ENCODE peak calls at places on chromosomes 3 and 15, in four cellular contexts. F is HepG2, E is K562, M is HEK293T. B is an unnamed sample.

GRCh38 chr3:168722091-168722490 is 626.4 kb upstream of the GOLIM4 start:
- DNase-seq in F (no peak), E (no peak), M (no peak), B (no peak)

GRCh38 chr3:197465996-197466549 is 89.7 kb downstream of the BDH1 start:
- DNase-seq in F (peak; percentile 94), E (no peak), M (no peak), B (no peak)

GRCh38 chr3:47601310-47601709 is 22.6 kb upstream of the CSPG5 start:
- DNase-seq in F (no peak), E (no peak), M (no peak), B (no peak)

GRCh38 chr3:186849392-186849975 is 7.0 kb downstream of the ADIPOQ start:
- DNase-seq in F (peak; percentile 67), E (peak; percentile 54), M (peak; percentile 14), B (no peak)

GRCh38 chr15:59532770-59533379 is 78.7 kb upstream of the GCNT3 start:
- DNase-seq in F (peak; percentile 41), E (peak; percentile 19), M (peak; percentile 31), B (peak; percentile 25)

GRCh38 chr15:50051811-50052419 is 67.1 kb downstream of the ATP8B4 start:
- DNase-seq in F (peak; percentile 58), E (peak; percentile 26), M (peak; percentile 15), B (peak; percentile 44)

GRCh38 chr3:177410734-177411133 is 213.5 kb upstream of the TBL1XR1 start:
- DNase-seq in F (no peak), E (no peak), M (no peak), B (no peak)

GRCh38 chr3:14774431-14774830 is 44.3 kb upstream of the FGD5 start:
- DNase-seq in F (no peak), E (no peak), M (no peak), B (peak; percentile 20)

GRCh38 chr15:79644091-79644490 is 212.0 kb downstream of the MINAR1 start:
- DNase-seq in F (no peak), E (no peak), M (no peak), B (no peak)

GRCh38 chr15:74584779-74585178 is 30.9 kb upstream of the CLK3 start:
- DNase-seq in F (no peak), E (peak; percentile 73), M (no peak), B (no peak)

GRCh38 chr3:79019137-79019923 is 748.5 kb downstream of the ROBO1 start:
- DNase-seq in F (peak; percentile 84), E (no peak), M (peak; percentile 76), B (peak; percentile 77)

GRCh38 chr3:119604878-119605277 is 7.2 kb downstream of the PLA1A start:
- DNase-seq in F (no peak), E (no peak), M (no peak), B (no peak)

GRCh38 chr3:114858329-114858728 is 288.8 kb downstream of the ZBTB20 start:
- DNase-seq in F (no peak), E (no peak), M (no peak), B (no peak)

GRCh38 chr3:114855839-114856238 is 291.2 kb downstream of the ZBTB20 start:
- DNase-seq in F (no peak), E (no peak), M (no peak), B (no peak)

GRCh38 chr3:114860526-114860925 is 286.6 kb downstream of the ZBTB20 start:
- DNase-seq in F (no peak), E (no peak), M (no peak), B (no peak)

GRCh38 chr3:114856867-114857266 is 290.2 kb downstream of the ZBTB20 start:
- DNase-seq in F (no peak), E (no peak), M (no peak), B (no peak)

DNA sequence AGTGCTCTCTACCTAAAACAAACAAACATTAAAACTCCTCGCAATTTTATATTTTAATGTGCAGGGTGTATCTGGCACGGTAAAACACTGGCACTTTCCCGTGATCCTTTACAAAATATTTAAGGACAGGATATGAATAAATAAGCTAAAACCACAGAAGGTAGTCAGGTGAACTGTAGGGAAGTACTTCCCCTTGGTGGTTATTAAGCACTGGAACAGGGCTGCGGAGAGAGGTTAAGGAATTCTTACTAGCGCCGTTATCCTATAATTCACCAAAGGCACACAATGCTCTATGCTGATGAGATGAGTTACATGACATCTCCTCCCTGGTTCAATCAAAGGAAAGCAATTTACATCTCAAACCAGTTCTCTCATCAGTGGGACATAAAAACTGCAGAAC is 289.8 kb downstream of the ZBTB20 start:
- DNase-seq in F (no peak), E (no peak), M (no peak), B (no peak)
- TF ChIP-seq ELF4 in F (no peak), E (no peak), M (no peak), B (no peak)

GRCh38 chr3:153349138-153349499 is 187.1 kb downstream of the RAP2B start:
- DNase-seq in F (no peak), E (no peak), M (no peak), B (no peak)
- TF ChIP-seq ELF4 in F (no peak), E (no peak), M (no peak), B (no peak)

GRCh38 chr3:188205992-188206416 is 52.0 kb downstream of the LPP start:
- DNase-seq in F (peak; percentile 81), E (peak; percentile 8), M (peak; percentile 24), B (peak; percentile 48)
- TF ChIP-seq ELF4 in F (no peak), E (no peak), M (no peak), B (no peak)

GRCh38 chr3:143535994-143536784 is 312.1 kb downstream of the SLC9A9 start:
- DNase-seq in F (no peak), E (no peak), M (no peak), B (no peak)
- TF ChIP-seq ELF4 in F (no peak), E (no peak), M (no peak), B (no peak)

GRCh38 chr3:13308406-13308805 is 111.7 kb downstream of the NUP210 start:
- DNase-seq in F (peak; percentile 47), E (peak; percentile 72), M (peak; percentile 73), B (peak; percentile 80)
- TF ChIP-seq ELF4 in F (no peak), E (no peak), M (no peak), B (no peak)

DNA sequence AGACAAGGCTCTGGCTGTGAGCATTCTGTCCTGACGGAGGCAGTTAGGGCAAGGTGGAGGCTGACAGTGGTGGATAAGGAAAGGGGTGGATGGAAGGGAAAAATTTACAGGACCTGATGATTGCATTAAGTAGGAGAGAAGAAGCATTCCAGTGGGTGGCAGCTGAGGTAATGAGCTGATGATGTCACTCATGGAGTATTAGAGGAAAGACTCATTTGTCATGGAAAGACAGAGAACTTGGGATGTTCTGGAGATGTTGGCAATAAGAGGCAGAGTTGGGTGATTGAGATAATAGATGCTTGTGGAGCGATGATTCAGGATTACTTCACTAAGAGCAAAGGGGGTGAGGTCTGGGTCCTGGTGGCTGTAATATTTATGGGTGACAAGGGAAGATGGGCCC is 63.6 kb upstream of the SCN5A start:
- DNase-seq in F (no peak), E (no peak), M (no peak), B (no peak)
- TF ChIP-seq ELF4 in F (no peak), E (no peak), M (no peak), B (no peak)

GRCh38 chr3:49027634-49028033 is 1.6 kb downstream of the IMPDH2 start:
- DNase-seq in F (no peak), E (no peak), M (no peak), B (no peak)

GRCh38 chr3:49024449-49024848 is 2.5 kb downstream of the NDUFAF3 start:
- DNase-seq in F (no peak), E (no peak), M (no peak), B (no peak)

GRCh38 chr3:49026536-49026935 is 2.7 kb downstream of the IMPDH2 start:
- DNase-seq in F (no peak), E (no peak), M (no peak), B (no peak)

GRCh38 chr3:49025005-49025792 is 3.3 kb downstream of the NDUFAF3 start:
- DNase-seq in F (no peak), E (no peak), M (no peak), B (no peak)

GRCh38 chr3:49025793-49026520 is 3.2 kb downstream of the IMPDH2 start:
- DNase-seq in F (no peak), E (no peak), M (no peak), B (no peak)
- TF ChIP-seq ELF4 in F (no peak), E (no peak), M (peak; percentile 8), B (no peak)

GRCh38 chr15:66405007-66405406 is 18.3 kb downstream of the MAP2K1 start:
- DNase-seq in F (no peak), E (no peak), M (no peak), B (no peak)
- TF ChIP-seq ELF4 in F (no peak), E (no peak), M (no peak), B (no peak)

DNA sequence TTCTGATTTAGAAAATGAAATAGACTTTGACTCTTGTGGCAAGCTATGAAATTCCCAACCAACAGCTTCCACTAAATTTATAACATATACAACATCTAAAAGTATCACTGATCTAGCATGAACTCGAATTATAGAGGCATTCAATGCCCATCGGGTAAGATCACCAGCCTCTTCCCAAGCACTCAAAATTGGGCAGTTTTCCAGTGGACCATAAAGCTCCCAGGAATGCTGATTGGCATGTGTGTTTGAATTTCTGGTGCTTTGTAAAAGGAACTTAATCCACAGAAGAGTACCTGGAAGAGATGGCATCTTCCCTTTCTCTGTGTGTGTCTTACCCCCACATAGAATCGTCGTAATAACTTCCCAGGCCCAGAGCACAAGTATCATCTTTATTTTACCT is 10.0 kb downstream of the LRTM1 start:
- DNase-seq in F (no peak), E (no peak), M (no peak), B (no peak)
- TF ChIP-seq ELF4 in F (no peak), E (no peak), M (no peak), B (no peak)

B was measured in WTC11.